ENCODE peak calls at places on chromosomes 2 and 18, in eight cellular contexts. N is CD8-positive, alpha-beta memory T cell; A is tibial nerve; K is hepatocyte; I is aorta; T is effector memory CD4-positive, alpha-beta T cell; O is WERI-Rb-1; U is upper lobe of right lung. Q is an unnamed sample. For H3K27me3, the result is how much of the 10 kb centered on the place peaks cover.

GRCh38 chr2:239093956-239094355 is 246.1 kb downstream of the TWIST2 start:
- DNase-seq in U (no peak), N (no peak), A (no peak), T (no peak), O (no peak), K (no peak), I (no peak), Q (no peak)

GRCh38 chr2:197113221-197113831 is 186.8 kb upstream of the PGAP1 start:
- DNase-seq in U (no peak), N (no peak), O (no peak), I (no peak), T (no peak), A (no peak), K (peak), Q (peak)

GRCh38 chr2:217142649-217143266 is 282.9 kb upstream of the TNP1 start:
- DNase-seq in T (no peak), A (no peak), I (no peak), K (peak), O (peak), N (no peak), U (no peak), Q (peak)

GRCh38 chr2:128444816-128445532 is 126.3 kb upstream of the HS6ST1 start:
- DNase-seq in A (no peak), I (peak), N (no peak), K (no peak), T (no peak), U (peak), O (peak), Q (no peak)

GRCh38 chr2:48205137-48205798 is 299.0 kb upstream of the FBXO11 start:
- DNase-seq in U (no peak), T (no peak), A (no peak), I (no peak), K (no peak), N (no peak), O (peak), Q (no peak)

GRCh38 chr2:15852811-15853210 is 87.5 kb upstream of the MYCN start:
- DNase-seq in O (no peak), A (no peak), I (no peak), T (no peak), U (no peak), K (no peak), N (no peak), Q (no peak)

GRCh38 chr2:119407430-119408220 is 24.0 kb upstream of the TMEM37 start:
- DNase-seq in T (no peak), A (peak), O (peak), I (no peak), K (peak), N (no peak), U (no peak), Q (peak)

GRCh38 chr2:187297806-187298205 is 150.2 kb downstream of the CALCRL start:
- DNase-seq in O (no peak), K (no peak), U (no peak), T (no peak), A (no peak), I (no peak), N (no peak), Q (no peak)

GRCh38 chr2:118279005-118279404 is 190.7 kb downstream of the INSIG2 start:
- DNase-seq in I (no peak), A (no peak), T (no peak), O (no peak), N (no peak), K (no peak), U (no peak), Q (no peak)

GRCh38 chr2:24385366-24385765 is 25.0 kb upstream of the ITSN2 start:
- DNase-seq in K (no peak), O (no peak), U (no peak), I (no peak), T (no peak), A (no peak), N (no peak), Q (no peak)

GRCh38 chr2:40997362-40997761 is 545.5 kb upstream of the SLC8A1 start:
- DNase-seq in O (no peak), T (no peak), A (no peak), I (no peak), K (no peak), U (no peak), N (no peak), Q (no peak)

GRCh38 chr18:41982942-41983660 is 28.1 kb downstream of the PIK3C3 start:
- DNase-seq in U (no peak), O (no peak), T (no peak), I (no peak), N (no peak), A (no peak), K (no peak), Q (no peak)

GRCh38 chr2:217105733-217106649 is 246.1 kb upstream of the TNP1 start:
- DNase-seq in I (peak), K (peak), O (no peak), A (no peak), T (no peak), U (no peak), N (no peak), Q (no peak)

GRCh38 chr2:231672617-231673347 is 35.5 kb upstream of the PTMA start:
- DNase-seq in A (no peak), T (no peak), O (peak), U (peak), N (no peak), K (peak), I (no peak), Q (peak)

GRCh38 chr2:167823066-167823465 is 424.3 kb downstream of the STK39 start:
- DNase-seq in O (no peak), A (no peak), U (no peak), T (no peak), N (no peak), I (no peak), K (no peak), Q (no peak)

GRCh38 chr2:18413794-18414396 is 146.6 kb downstream of the RDH14 start:
- DNase-seq in K (peak), T (no peak), O (no peak), U (no peak), A (peak), N (no peak), I (no peak), Q (no peak)

GRCh38 chr2:218280260-218280870 is 10.0 kb downstream of the PNKD start:
- DNase-seq in U (no peak), K (no peak), O (no peak), I (no peak), N (no peak), T (no peak), A (no peak), Q (no peak)

GRCh38 chr2:94759211-94759610 is 112.0 kb upstream of the TEKT4 start:
- DNase-seq in N (no peak), T (no peak), O (no peak), U (no peak), A (no peak), I (no peak), K (no peak), Q (no peak)

GRCh38 chr2:43877782-43878464 is 39.2 kb downstream of the ABCG8 start:
- DNase-seq in U (no peak), N (peak), I (peak), T (peak), A (peak), K (peak), O (peak), Q (peak)

GRCh38 chr2:1823187-1824169 is 79.2 kb upstream of the PXDN start:
- DNase-seq in K (peak), N (no peak), U (no peak), T (no peak), I (no peak), O (peak), A (no peak), Q (peak)

GRCh38 chr2:157938556-157938955 is 62.4 kb upstream of the ACVR1 start:
- DNase-seq in N (no peak), U (no peak), O (no peak), I (no peak), T (no peak), A (no peak), K (no peak), Q (no peak)

GRCh38 chr2:138780451-138780880 is 276 bp upstream of the NXPH2 start:
- DNase-seq in K (peak), N (no peak), I (no peak), U (no peak), A (no peak), O (no peak), T (no peak), Q (peak)

GRCh38 chr2:241070811-241071676 is 31.0 kb downstream of the MTERF4 start:
- DNase-seq in K (no peak), A (no peak), I (no peak), T (no peak), U (no peak), O (no peak), N (no peak), Q (peak)

GRCh38 chr2:42752299-42752698 is 11.6 kb downstream of the OXER1 start:
- DNase-seq in K (no peak), T (no peak), I (no peak), A (peak), U (no peak), N (no peak), O (no peak), Q (no peak)

GRCh38 chr2:20378891-20379519 is 28.4 kb upstream of the PUM2 start:
- DNase-seq in K (peak), I (peak), U (peak), A (peak), T (no peak), O (peak), N (no peak), Q (peak)

GRCh38 chr2:120862254-120863172 is 126.8 kb downstream of the GLI2 start:
- DNase-seq in O (no peak), T (no peak), U (peak), K (no peak), I (peak), A (no peak), N (no peak), Q (no peak)

GRCh38 chr18:9150116-9150515 is 13.5 kb downstream of the ANKRD12 start:
- DNase-seq in N (no peak), U (no peak), A (no peak), T (no peak), I (no peak), O (no peak), K (no peak), Q (no peak)

GRCh38 chr2:199325881-199326280 is 131.9 kb downstream of the SATB2 start:
- DNase-seq in K (no peak), U (no peak), T (no peak), I (no peak), O (no peak), A (no peak), N (no peak), Q (no peak)

GRCh38 chr2:25903216-25903776 is 25.0 kb upstream of the ASXL2 start:
- DNase-seq in N (no peak), K (no peak), U (peak), O (no peak), T (no peak), A (no peak), I (no peak), Q (no peak)

GRCh38 chr18:61400016-61400630 is 66.9 kb downstream of the CDH20 start:
- DNase-seq in I (no peak), A (no peak), T (no peak), O (no peak), K (no peak), U (no peak), N (no peak), Q (no peak)

GRCh38 chr18:9814431-9814830 is 71.3 kb upstream of the TXNDC2 start:
- DNase-seq in N (no peak), A (no peak), T (no peak), K (no peak), I (no peak), U (no peak), O (no peak), Q (no peak)

GRCh38 chr2:112954364-112954763 is 23.4 kb upstream of the IL36G start:
- DNase-seq in O (no peak), U (no peak), N (no peak), A (no peak), K (no peak), T (no peak), I (no peak), Q (no peak)

GRCh38 chr2:178306351-178307073 is 112.2 kb downstream of the OSBPL6 start:
- DNase-seq in N (no peak), O (peak), I (no peak), A (no peak), K (peak), U (peak), T (no peak), Q (peak)

GRCh38 chr2:152098798-152099654 is at the start of gene CACNB4:
- DNase-seq in A (no peak), U (peak), T (no peak), N (no peak), O (peak), K (peak), I (peak), Q (peak)

GRCh38 chr2:23900133-23900926 is 26.6 kb downstream of the ATAD2B start:
- DNase-seq in T (no peak), K (no peak), O (no peak), N (no peak), I (no peak), A (no peak), U (no peak), Q (no peak)

GRCh38 chr18:13457327-13457726 is 238.8 kb downstream of the LDLRAD4 start:
- DNase-seq in A (no peak), N (no peak), O (no peak), T (no peak), U (no peak), I (no peak), K (no peak), Q (no peak)

GRCh38 chr2:67215636-67216035 is 181.5 kb upstream of the ETAA1 start:
- DNase-seq in U (no peak), T (no peak), I (no peak), A (no peak), O (no peak), K (peak), N (no peak), Q (no peak)

GRCh38 chr2:67213677-67214402 is 183.3 kb upstream of the ETAA1 start:
- DNase-seq in I (no peak), T (no peak), U (no peak), A (no peak), O (no peak), N (no peak), K (no peak), Q (no peak)

GRCh38 chr2:67214585-67215184 is 182.4 kb upstream of the ETAA1 start:
- DNase-seq in O (no peak), U (no peak), N (no peak), I (no peak), K (no peak), A (no peak), T (no peak), Q (no peak)

GRCh38 chr2:67216103-67216502 is 181.0 kb upstream of the ETAA1 start:
- DNase-seq in U (no peak), K (no peak), A (no peak), T (no peak), I (no peak), N (no peak), O (no peak), Q (no peak)

GRCh38 chr2:67215214-67215613 is 181.9 kb upstream of the ETAA1 start:
- DNase-seq in O (peak), K (peak), T (no peak), U (peak), A (no peak), I (no peak), N (no peak), Q (peak)
- H3K4me3 ChIP-seq in O (no peak), K (no peak), T (no peak), U (no peak), A (no peak), I (no peak), N (no peak), Q (no peak)

DNA sequence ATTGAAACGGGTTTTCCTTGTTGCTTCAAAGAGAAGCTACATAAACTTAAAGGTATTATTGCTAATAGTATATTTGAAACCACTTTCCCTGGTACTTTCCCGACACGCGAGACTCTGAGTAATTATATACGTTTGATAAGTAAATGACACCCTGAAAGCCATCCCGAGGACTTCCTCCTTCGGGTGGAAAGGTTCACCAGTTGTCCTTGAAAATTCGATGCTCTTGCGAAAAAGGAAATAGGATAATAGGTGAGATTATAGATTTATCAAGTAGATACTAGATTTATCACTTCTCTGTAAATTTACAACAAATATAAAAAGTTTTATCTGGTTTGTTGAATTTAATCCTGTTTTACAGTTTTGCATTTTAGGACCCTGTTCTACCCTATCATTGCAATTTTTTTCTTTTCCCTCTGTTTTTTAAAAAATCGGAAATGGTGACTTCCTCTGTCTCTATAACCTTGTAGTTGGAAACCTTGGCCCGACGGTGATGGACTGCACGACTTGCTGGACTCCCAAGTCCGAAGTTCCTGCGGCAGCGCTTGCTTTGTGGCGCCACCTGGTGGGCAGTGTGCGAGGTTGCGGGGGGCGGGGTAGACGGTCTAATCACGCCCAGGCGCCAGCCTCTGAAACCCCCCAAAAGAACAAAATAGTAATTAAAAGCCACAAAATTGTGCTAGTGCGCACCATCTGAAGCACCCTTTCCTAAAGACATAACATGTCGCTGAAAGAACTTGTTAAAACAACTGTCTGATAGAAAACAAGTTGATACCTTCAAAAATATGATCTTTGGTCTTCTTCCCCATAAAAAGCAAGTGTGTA is 982 bp upstream of the DLX2 start:
- DNase-seq in O (peak), N (peak), I (peak), A (peak), U (peak), K (peak), T (peak), Q (peak)
- H3K27me3 ChIP-seq in O (half or more), N (half or more), I (under half), A (under half), U (half or more), K (half or more), T (half or more), Q (half or more)

DNA sequence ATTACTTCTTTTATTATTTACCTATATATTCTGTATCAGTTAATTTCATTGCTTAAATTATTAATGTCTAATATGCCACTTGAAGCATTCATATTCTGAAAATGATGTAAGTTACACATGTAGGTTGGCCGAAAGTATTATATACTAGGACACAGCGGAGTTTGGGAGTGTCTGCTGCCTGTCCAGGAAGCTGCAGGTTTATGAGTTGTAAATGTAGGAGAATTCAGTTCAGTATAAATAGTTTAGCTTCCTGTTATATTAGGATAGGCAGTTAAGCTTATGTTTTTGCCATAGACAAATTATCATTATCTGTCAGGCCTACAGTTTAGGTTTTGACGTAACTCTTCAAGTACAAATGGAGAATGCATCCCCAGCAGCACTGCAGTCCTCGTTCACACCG is 18.9 kb upstream of the ZNF236 start:
- DNase-seq in I (no peak), A (no peak), O (no peak), K (no peak), T (no peak), U (no peak), N (no peak), Q (no peak)
- H3K4me3 ChIP-seq in I (no peak), A (no peak), O (no peak), K (no peak), T (no peak), U (no peak), N (no peak), Q (no peak)

GRCh38 chr2:222292113-222292737 is 6.6 kb downstream of the PAX3 start:
- DNase-seq in N (no peak), O (no peak), I (no peak), K (no peak), T (no peak), A (no peak), U (no peak), Q (no peak)
- H3K27me3 ChIP-seq in N (half or more), O (under half), I (under half), K (half or more), T (half or more), A (under half), U (half or more), Q (half or more)